ENCODE peak calls at places on chromosomes 11 and 22, in seven cellular contexts. J is mesenchymal stem cell; N is memory B cell; B is colonic mucosa; G is stimulated activated CD4-positive, alpha-beta T cell treated with anti-CD3 and anti-CD28 coated beads, TNF-alpha, amount 100 ng/mL, for 1 hour; L is nucleus accumbens; Q is nephron progenitor cell. M is an unnamed sample.

GRCh38 chr11:104547996-104548661 is 350.1 kb downstream of the CASP12 start:
- DNase-seq in J (peak), N (no peak), B (no peak), G (no peak), L (no peak), Q (no peak), M (no peak)

GRCh38 chr11:44728491-44728910 is 1.7 kb downstream of the TSPAN18 start:
- DNase-seq in J (no peak), N (no peak), B (no peak), G (no peak), L (no peak), Q (peak), M (no peak)

GRCh38 chr11:5705688-5706087 is 16.1 kb downstream of the TRIM22 start:
- DNase-seq in J (no peak), N (no peak), B (no peak), G (no peak), L (no peak), Q (no peak), M (no peak)

GRCh38 chr11:72091292-72091691 is 10.6 kb downstream of the LRRC51 start:
- DNase-seq in J (peak), N (peak), B (peak), G (peak), L (peak), Q (peak), M (peak)

GRCh38 chr22:41191467-41191866 is 13.6 kb upstream of the L3MBTL2 start:
- DNase-seq in J (no peak), N (no peak), B (no peak), G (no peak), L (no peak), Q (no peak), M (no peak)

GRCh38 chr11:92269021-92269420 is 44.4 kb downstream of the FAT3 start:
- DNase-seq in J (peak), N (no peak), B (no peak), G (no peak), L (no peak), Q (no peak), M (no peak)

GRCh38 chr11:27347361-27347760 is 15.7 kb downstream of the CCDC34 start:
- DNase-seq in J (no peak), N (no peak), B (no peak), G (no peak), L (no peak), Q (no peak), M (no peak)

GRCh38 chr11:57792870-57793269 is 31.3 kb downstream of the CTNND1 start:
- DNase-seq in J (peak), N (peak), B (peak), G (no peak), L (no peak), Q (no peak), M (no peak)

GRCh38 chr11:1078191-1078601 is 3.5 kb downstream of the MUC2 start:
- DNase-seq in J (no peak), N (no peak), B (no peak), G (no peak), L (no peak), Q (no peak), M (no peak)

GRCh38 chr11:110778351-110778750 is 66.1 kb upstream of the ARHGAP20 start:
- DNase-seq in J (peak), N (peak), B (no peak), G (no peak), L (no peak), Q (no peak), M (no peak)

GRCh38 chr11:79375818-79376550 is 64.8 kb downstream of the TENM4 start:
- DNase-seq in J (no peak), N (no peak), B (no peak), G (no peak), L (no peak), Q (no peak), M (no peak)